ENCODE peak calls at places on chromosomes 6 and 20, in eight cellular contexts. F is RWPE1, U is fibroblast of pulmonary artery, C is body of pancreas, W is AG04450, P is cardiac fibroblast, R is activated B cell treated with CpG ODN at 0.5 μM for 24 hours, I is suprapubic skin. E is an unnamed sample.

GRCh38 chr6:131597448-131597847 is 24.4 kb downstream of the ARG1 start:
- DNase-seq in F (peak), U (peak), C (no peak), W (no peak), P (peak), R (no peak), I (no peak), E (no peak)

GRCh38 chr6:2162089-2162465 is 83.3 kb downstream of the GMDS start:
- DNase-seq in F (peak), U (no peak), C (no peak), W (no peak), P (no peak), R (no peak), I (no peak), E (no peak)

GRCh38 chr20:61933481-61933950 is 132.2 kb downstream of the TAF4 start:
- DNase-seq in F (no peak), U (no peak), C (no peak), W (no peak), P (no peak), R (peak), I (peak), E (no peak)

GRCh38 chr20:50237349-50237748 is 46.7 kb downstream of the CEBPB start:
- DNase-seq in F (no peak), U (no peak), C (no peak), W (no peak), P (no peak), R (no peak), I (no peak), E (no peak)

GRCh38 chr6:17666646-17667045 is 40.1 kb downstream of the NUP153 start:
- DNase-seq in F (no peak), U (no peak), C (no peak), W (no peak), P (no peak), R (no peak), I (no peak), E (no peak)

GRCh38 chr6:4133941-4134838 is 1.2 kb downstream of the ECI2 start:
- DNase-seq in F (peak), U (no peak), C (peak), W (no peak), P (peak), R (no peak), I (no peak), E (no peak)

GRCh38 chr6:110484321-110484720 is 7.9 kb upstream of the SLC22A16 start:
- DNase-seq in F (no peak), U (peak), C (no peak), W (no peak), P (peak), R (no peak), I (no peak), E (no peak)

GRCh38 chr6:40599580-40599979 is 12.4 kb upstream of the LRFN2 start:
- DNase-seq in F (no peak), U (peak), C (peak), W (no peak), P (no peak), R (no peak), I (no peak), E (no peak)

GRCh38 chr20:35463455-35464300 is 8.3 kb downstream of the CEP250 start:
- DNase-seq in F (peak), U (peak), C (peak), W (peak), P (peak), R (no peak), I (no peak), E (peak)

GRCh38 chr20:57266251-57267157 is at the start of gene BMP7:
- DNase-seq in F (no peak), U (no peak), C (no peak), W (no peak), P (no peak), R (no peak), I (no peak), E (peak)

GRCh38 chr6:32046450-32047083 is 8.4 kb downstream of the CYP21A2 start:
- DNase-seq in F (no peak), U (peak), C (no peak), W (no peak), P (peak), R (no peak), I (no peak), E (no peak)
- TF ChIP-seq CTCF in F (no peak), U (no peak), C (no peak), W (no peak), P (no peak), R (no peak), I (no peak), E (no peak)

GRCh38 chr6:63525186-63525878 is 46.9 kb upstream of the LOC128125822 start:
- DNase-seq in F (no peak), U (no peak), C (no peak), W (no peak), P (no peak), R (no peak), I (no peak), E (no peak)
- TF ChIP-seq CTCF in F (no peak), U (no peak), C (no peak), W (no peak), P (no peak), R (no peak), I (no peak), E (no peak)

GRCh38 chr20:3248167-3248992 is 9.4 kb upstream of the SLC4A11 start:
- DNase-seq in F (no peak), U (peak), C (peak), W (no peak), P (peak), R (no peak), I (no peak), E (peak)

GRCh38 chr20:3251806-3252205 is 12.8 kb upstream of the SLC4A11 start:
- DNase-seq in F (no peak), U (peak), C (no peak), W (no peak), P (peak), R (no peak), I (no peak), E (no peak)

GRCh38 chr20:3248993-3249347 is 10.0 kb upstream of the SLC4A11 start:
- DNase-seq in F (no peak), U (no peak), C (no peak), W (no peak), P (no peak), R (no peak), I (no peak), E (no peak)

GRCh38 chr20:3247638-3248037 is 8.6 kb upstream of the SLC4A11 start:
- DNase-seq in F (no peak), U (no peak), C (no peak), W (no peak), P (no peak), R (no peak), I (no peak), E (no peak)

DNA sequence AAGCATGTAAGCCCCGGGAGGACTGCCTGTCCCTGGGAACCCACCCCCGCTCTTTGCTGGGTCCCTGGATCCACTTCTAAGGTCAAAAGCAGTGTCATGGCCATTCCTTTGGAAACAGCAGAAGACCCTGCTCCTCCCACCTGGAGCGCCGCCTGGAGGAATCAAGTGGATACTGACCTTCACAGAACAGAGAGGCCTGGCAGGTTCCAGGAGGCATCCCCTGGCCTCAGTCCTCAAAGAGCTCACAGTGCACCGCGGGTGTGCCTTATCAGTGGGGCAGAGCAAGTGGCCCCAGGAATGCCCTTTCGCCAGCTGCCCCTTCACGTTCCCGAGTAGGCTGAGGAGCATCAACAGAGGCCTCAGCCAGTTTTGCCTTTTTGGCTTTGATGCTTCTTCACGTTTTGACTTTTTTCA is 11.1 kb upstream of the SLC4A11 start:
- DNase-seq in F (no peak), U (no peak), C (no peak), W (no peak), P (no peak), R (no peak), I (no peak), E (peak)
- TF ChIP-seq CTCF in F (no peak), U (peak), C (no peak), W (no peak), P (peak), R (no peak), I (no peak), E (peak)

GRCh38 chr20:52684176-52684575 is 288.0 kb upstream of the TSHZ2 start:
- DNase-seq in F (no peak), U (no peak), C (no peak), W (no peak), P (no peak), R (no peak), I (no peak), E (no peak)
- TF ChIP-seq CTCF in F (no peak), U (no peak), C (no peak), W (no peak), P (no peak), R (no peak), I (no peak), E (no peak)

DNA sequence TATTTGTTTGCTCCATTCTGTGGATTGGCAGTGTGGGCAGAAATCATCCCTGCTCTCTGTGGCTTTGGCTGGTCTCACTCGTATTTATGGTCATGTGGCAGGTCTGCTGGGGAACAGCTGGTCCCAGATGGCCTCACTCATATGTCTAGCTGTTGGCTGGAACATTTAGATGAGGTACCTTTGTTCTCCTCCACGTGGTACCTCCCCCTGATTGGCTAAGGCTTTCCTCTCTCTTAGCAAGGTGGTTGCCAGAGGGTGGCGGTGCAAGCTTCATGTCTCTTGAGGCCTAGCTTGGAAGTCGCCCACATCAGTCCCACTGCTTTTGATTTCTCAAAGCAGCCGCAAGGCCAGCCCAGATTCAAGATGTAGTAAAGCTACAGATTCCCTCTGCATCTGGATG is 348.5 kb upstream of the BTBD3 start:
- DNase-seq in F (no peak), U (no peak), C (no peak), W (no peak), P (no peak), R (no peak), I (no peak), E (no peak)
- TF ChIP-seq CTCF in F (no peak), U (no peak), C (no peak), W (no peak), P (no peak), R (no peak), I (no peak), E (no peak)

DNA sequence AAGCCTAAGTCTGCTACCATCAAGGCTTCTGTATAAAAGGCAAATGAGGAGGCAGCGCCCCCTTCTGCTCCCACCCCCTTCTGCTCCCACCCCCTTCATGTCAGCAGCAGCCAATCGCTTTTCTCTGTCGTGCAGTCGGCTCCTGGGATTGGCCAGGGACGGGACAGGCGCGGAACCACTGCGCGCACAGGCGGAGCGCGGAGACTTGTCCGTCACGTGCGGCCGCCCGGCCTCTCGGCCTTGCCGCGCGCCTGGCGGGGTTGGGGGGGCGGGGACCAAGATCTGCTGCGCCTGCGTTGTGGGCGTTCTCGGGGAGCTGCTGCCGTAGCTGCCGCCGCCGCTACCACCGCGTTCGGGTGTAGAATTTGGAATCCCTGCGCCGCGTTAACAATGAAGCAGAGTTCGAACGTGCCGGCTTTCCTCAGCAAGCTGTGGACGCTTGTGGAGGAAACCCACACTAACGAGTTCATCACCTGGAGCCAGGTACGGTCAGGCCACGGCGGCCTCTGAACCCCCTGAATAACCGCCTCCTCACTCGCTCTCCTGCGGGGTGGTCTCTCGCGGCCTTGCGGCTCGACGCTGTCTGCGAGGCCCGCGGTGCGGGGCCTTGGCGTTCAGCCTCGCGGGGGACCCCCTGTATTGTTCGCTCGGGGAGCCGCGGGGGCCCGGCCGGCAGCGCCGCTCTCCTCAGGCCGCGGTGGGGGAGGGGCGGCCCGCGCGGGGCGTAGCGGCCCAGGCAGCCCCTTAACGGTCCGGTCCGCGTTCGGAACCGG is at the start of gene HSF2:
- DNase-seq in F (peak), U (peak), C (peak), W (peak), P (peak), R (peak), I (peak), E (peak)
- TF ChIP-seq CTCF in F (no peak), U (peak), C (peak), W (peak), P (no peak), R (no peak), I (peak), E (no peak)

E was measured in endothelial cell.